ENCODE peak calls at places on chromosomes 16 and 17, in five cellular contexts. T, X, R, N and D are unnamed samples.

GRCh38 chr16:442976-443375 is 17.5 kb downstream of the RAB11FIP3 start:
- DNase-seq in T (no peak), N (no peak), X (no peak), R (no peak), D (no peak)

GRCh38 chr17:75516619-75517276 is 420 bp downstream of the TSEN54 start:
- DNase-seq in T (no peak), X (no peak), N (peak), R (no peak), D (no peak)

GRCh38 chr16:3431779-3432219 is 11.5 kb downstream of the ZNF597 start:
- DNase-seq in N (no peak), R (peak), T (no peak), X (no peak), D (no peak)

GRCh38 chr16:80323187-80323807 is 217.5 kb upstream of the DYNLRB2 start:
- DNase-seq in R (no peak), X (no peak), T (no peak), N (no peak), D (no peak)

GRCh38 chr17:79937981-79938695 is 97.5 kb downstream of the TBC1D16 start:
- DNase-seq in X (no peak), R (no peak), N (no peak), T (no peak), D (no peak)

GRCh38 chr17:40542562-40543411 is 22.5 kb downstream of the CCR7 start:
- DNase-seq in X (peak), N (no peak), T (peak), R (no peak), D (no peak)

GRCh38 chr17:18248300-18248731 is 10.2 kb downstream of the FLII start:
- DNase-seq in R (peak), N (peak), T (peak), X (peak), D (no peak)

GRCh38 chr17:77602062-77602746 is 356.3 kb upstream of the TNRC6C start:
- DNase-seq in T (no peak), R (no peak), X (no peak), N (no peak), D (peak)

GRCh38 chr17:57928898-57929297 is 26.3 kb downstream of the CUEDC1 start:
- DNase-seq in N (no peak), R (no peak), T (no peak), X (no peak), D (no peak)

GRCh38 chr17:78484300-78485159 is 92.7 kb downstream of the DNAH17 start:
- DNase-seq in N (no peak), R (peak), T (peak), X (no peak), D (no peak)

GRCh38 chr17:18106211-18106610 is 2.3 kb upstream of the MYO15A start:
- DNase-seq in R (no peak), T (no peak), N (no peak), X (no peak), D (no peak)